ENCODE peak calls at places on chromosomes 13 and 19, in five cellular contexts. One of them, this sample, is unnamed.

GRCh38 chr13:113926951-113927660 is 46.8 kb downstream of the C13orf46 start:
- DNase-seq in tibial artery: peak; percentile 20
- DNase-seq in CD8-positive, alpha-beta T cell: no peak
- DNase-seq in right lobe of liver: no peak
- DNase-seq in upper lobe of left lung: peak; percentile 20
- DNase-seq in this sample: no peak

GRCh38 chr19:2719910-2720776 is 1.0 kb downstream of the DIRAS1 start:
- DNase-seq in tibial artery: no peak
- DNase-seq in CD8-positive, alpha-beta T cell: no peak
- DNase-seq in right lobe of liver: no peak
- DNase-seq in upper lobe of left lung: no peak
- DNase-seq in this sample: peak; percentile 47

GRCh38 chr13:26710166-26710565 is 50.4 kb downstream of the GPR12 start:
- DNase-seq in tibial artery: no peak
- DNase-seq in CD8-positive, alpha-beta T cell: no peak
- DNase-seq in right lobe of liver: no peak
- DNase-seq in upper lobe of left lung: no peak
- DNase-seq in this sample: no peak

GRCh38 chr19:45136507-45137178 is 24.1 kb downstream of the NKPD1 start:
- DNase-seq in tibial artery: no peak
- DNase-seq in CD8-positive, alpha-beta T cell: no peak
- DNase-seq in right lobe of liver: no peak
- DNase-seq in upper lobe of left lung: no peak
- DNase-seq in this sample: no peak

GRCh38 chr13:40187324-40187795 is 479.1 kb downstream of the FOXO1 start:
- DNase-seq in tibial artery: no peak
- DNase-seq in CD8-positive, alpha-beta T cell: peak; percentile 87
- DNase-seq in right lobe of liver: no peak
- DNase-seq in upper lobe of left lung: no peak
- DNase-seq in this sample: no peak

GRCh38 chr13:44879452-44880058 is 109.7 kb downstream of the NUFIP1 start:
- DNase-seq in tibial artery: no peak
- DNase-seq in CD8-positive, alpha-beta T cell: no peak
- DNase-seq in right lobe of liver: no peak
- DNase-seq in upper lobe of left lung: peak; percentile 34
- DNase-seq in this sample: peak; percentile 23

GRCh38 chr13:63156816-63157215 is 1741.2 kb upstream of the PCDH20 start:
- DNase-seq in tibial artery: no peak
- DNase-seq in CD8-positive, alpha-beta T cell: no peak
- DNase-seq in right lobe of liver: no peak
- DNase-seq in upper lobe of left lung: no peak
- DNase-seq in this sample: no peak

GRCh38 chr13:91154954-91155353 is 192.5 kb upstream of the MIR17HG start:
- DNase-seq in tibial artery: peak; percentile 28
- DNase-seq in CD8-positive, alpha-beta T cell: no peak
- DNase-seq in right lobe of liver: no peak
- DNase-seq in upper lobe of left lung: peak; percentile 23
- DNase-seq in this sample: no peak

GRCh38 chr13:110650436-110650835 is 35.1 kb downstream of the NAXD start:
- DNase-seq in tibial artery: no peak
- DNase-seq in CD8-positive, alpha-beta T cell: no peak
- DNase-seq in right lobe of liver: no peak
- DNase-seq in upper lobe of left lung: no peak
- DNase-seq in this sample: peak; percentile 73

GRCh38 chr19:52936958-52937334 is 13.7 kb upstream of the ZNF888 start:
- DNase-seq in tibial artery: no peak
- DNase-seq in CD8-positive, alpha-beta T cell: no peak
- DNase-seq in right lobe of liver: no peak
- DNase-seq in upper lobe of left lung: no peak
- DNase-seq in this sample: no peak

GRCh38 chr13:53189162-53189561 is 160.5 kb downstream of the OLFM4 start:
- DNase-seq in tibial artery: no peak
- DNase-seq in CD8-positive, alpha-beta T cell: no peak
- DNase-seq in right lobe of liver: no peak
- DNase-seq in upper lobe of left lung: no peak
- DNase-seq in this sample: no peak

GRCh38 chr13:93784191-93784590 is 557.6 kb downstream of the GPC6 start:
- DNase-seq in tibial artery: no peak
- DNase-seq in CD8-positive, alpha-beta T cell: no peak
- DNase-seq in right lobe of liver: no peak
- DNase-seq in upper lobe of left lung: no peak
- DNase-seq in this sample: no peak

GRCh38 chr19:15368051-15368632 is 11.4 kb downstream of the AKAP8 start:
- DNase-seq in tibial artery: no peak
- DNase-seq in CD8-positive, alpha-beta T cell: no peak
- DNase-seq in right lobe of liver: no peak
- DNase-seq in upper lobe of left lung: no peak
- DNase-seq in this sample: no peak

GRCh38 chr19:8371011-8371804 is 7.3 kb downstream of the ANGPTL4 start:
- DNase-seq in tibial artery: no peak
- DNase-seq in CD8-positive, alpha-beta T cell: no peak
- DNase-seq in right lobe of liver: peak; percentile 43
- DNase-seq in upper lobe of left lung: no peak
- DNase-seq in this sample: no peak

GRCh38 chr13:99280166-99280565 is 22.0 kb upstream of the GPR18 start:
- DNase-seq in tibial artery: no peak
- DNase-seq in CD8-positive, alpha-beta T cell: no peak
- DNase-seq in right lobe of liver: no peak
- DNase-seq in upper lobe of left lung: no peak
- DNase-seq in this sample: peak; percentile 54

GRCh38 chr19:32201661-32202060 is 143.7 kb upstream of the ZNF507 start:
- DNase-seq in tibial artery: no peak
- DNase-seq in CD8-positive, alpha-beta T cell: no peak
- DNase-seq in right lobe of liver: peak; percentile 22
- DNase-seq in upper lobe of left lung: no peak
- DNase-seq in this sample: no peak

GRCh38 chr13:66926851-66927524 is 303.1 kb downstream of the PCDH9 start:
- DNase-seq in tibial artery: no peak
- DNase-seq in CD8-positive, alpha-beta T cell: no peak
- DNase-seq in right lobe of liver: no peak
- DNase-seq in upper lobe of left lung: no peak
- DNase-seq in this sample: no peak

GRCh38 chr19:6222884-6223283 is 56.9 kb downstream of the MLLT1 start:
- DNase-seq in tibial artery: no peak
- DNase-seq in CD8-positive, alpha-beta T cell: no peak
- DNase-seq in right lobe of liver: peak; percentile 21
- DNase-seq in upper lobe of left lung: no peak
- DNase-seq in this sample: no peak

GRCh38 chr13:43325636-43326035 is 302.2 kb downstream of the DNAJC15 start:
- DNase-seq in tibial artery: no peak
- DNase-seq in CD8-positive, alpha-beta T cell: no peak
- DNase-seq in right lobe of liver: no peak
- DNase-seq in upper lobe of left lung: no peak
- DNase-seq in this sample: no peak

GRCh38 chr13:74891610-74892009 is 590.4 kb downstream of the TBC1D4 start:
- DNase-seq in tibial artery: no peak
- DNase-seq in CD8-positive, alpha-beta T cell: no peak
- DNase-seq in right lobe of liver: no peak
- DNase-seq in upper lobe of left lung: no peak
- DNase-seq in this sample: no peak

GRCh38 chr13:112723771-112724170 is 33.9 kb downstream of the ATP11A start:
- DNase-seq in tibial artery: peak; percentile 15
- DNase-seq in CD8-positive, alpha-beta T cell: no peak
- DNase-seq in right lobe of liver: no peak
- DNase-seq in upper lobe of left lung: no peak
- DNase-seq in this sample: no peak

GRCh38 chr13:112721198-112722104 is 31.6 kb downstream of the ATP11A start:
- DNase-seq in tibial artery: peak; percentile 13
- DNase-seq in CD8-positive, alpha-beta T cell: no peak
- DNase-seq in right lobe of liver: no peak
- DNase-seq in upper lobe of left lung: no peak
- DNase-seq in this sample: no peak

GRCh38 chr13:112724788-112725345 is 35.0 kb downstream of the ATP11A start:
- DNase-seq in tibial artery: peak; percentile 17
- DNase-seq in CD8-positive, alpha-beta T cell: no peak
- DNase-seq in right lobe of liver: no peak
- DNase-seq in upper lobe of left lung: no peak
- DNase-seq in this sample: no peak

GRCh38 chr13:112720814-112721197 is 31.0 kb downstream of the ATP11A start:
- DNase-seq in tibial artery: peak; percentile 1
- DNase-seq in CD8-positive, alpha-beta T cell: no peak
- DNase-seq in right lobe of liver: no peak
- DNase-seq in upper lobe of left lung: no peak
- DNase-seq in this sample: no peak

DNA sequence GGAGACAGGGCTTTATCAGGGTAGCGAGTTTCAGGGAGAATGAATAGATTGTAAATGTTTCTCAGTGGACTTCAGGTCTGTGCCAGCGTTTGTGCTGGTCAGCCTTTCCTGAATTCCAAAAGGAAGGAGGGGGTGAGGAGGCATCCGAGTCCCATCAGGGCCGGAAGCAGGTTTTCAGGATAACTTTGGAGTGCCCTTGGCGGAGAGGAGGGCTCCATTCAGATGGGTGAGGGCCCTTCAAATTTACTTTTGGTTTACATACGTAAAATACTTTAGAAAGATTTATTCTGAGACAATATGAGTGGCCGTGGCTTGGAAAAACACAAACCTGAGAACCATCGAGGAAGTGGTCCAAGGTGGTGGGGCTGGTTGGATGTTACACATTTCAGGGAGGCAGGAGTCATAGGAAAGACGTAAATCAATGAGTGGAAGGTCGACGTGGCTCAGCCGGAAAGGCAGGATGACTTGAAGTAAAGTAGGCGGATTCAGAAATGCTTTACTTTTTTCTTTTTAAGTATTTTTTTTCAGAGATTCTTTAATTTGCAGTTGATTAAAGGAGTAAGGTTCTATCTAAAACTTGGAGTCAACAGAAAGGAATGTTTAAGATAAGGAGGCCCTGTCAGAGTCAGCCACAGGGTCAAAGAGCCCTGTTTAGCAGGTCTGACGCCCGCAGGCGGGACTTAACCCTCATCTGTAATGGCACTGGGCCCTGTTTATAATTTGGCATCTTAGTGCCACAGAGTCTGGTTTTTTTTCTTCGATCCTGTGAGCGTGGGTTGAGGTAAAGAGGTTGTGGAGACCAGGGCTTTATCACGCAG is 32.8 kb downstream of the ATP11A start:
- DNase-seq in tibial artery: no peak
- DNase-seq in CD8-positive, alpha-beta T cell: no peak
- DNase-seq in right lobe of liver: peak; percentile 51
- DNase-seq in upper lobe of left lung: peak; percentile 85
- DNase-seq in this sample: peak; percentile 62
- H3K4me3 ChIP-seq in tibial artery: no peak overlapping the region
- H3K4me3 ChIP-seq in CD8-positive, alpha-beta T cell: no peak overlapping the region
- H3K4me3 ChIP-seq in right lobe of liver: no peak overlapping the region
- H3K4me3 ChIP-seq in upper lobe of left lung: no peak overlapping the region
- H3K4me3 ChIP-seq in this sample: no peak overlapping the region

DNA sequence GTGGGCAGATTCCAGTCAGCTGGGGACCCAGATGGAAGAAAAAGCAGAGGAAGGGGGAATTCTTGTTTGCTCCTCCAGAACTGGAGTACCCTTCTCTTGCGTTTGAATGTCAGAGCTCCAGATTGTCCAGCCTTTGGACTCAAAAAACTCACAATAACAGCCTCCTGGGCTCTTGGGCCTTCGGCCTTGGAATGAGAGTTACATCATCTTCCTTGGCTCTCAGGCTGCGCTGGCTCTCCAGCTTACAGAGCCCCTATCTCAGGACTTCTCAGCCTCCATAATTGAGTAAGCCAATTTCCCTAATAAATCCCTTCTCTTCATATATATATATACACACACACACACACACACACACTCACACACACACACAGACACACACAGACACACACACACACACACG is 1215.7 kb upstream of the SLC10A2 start:
- DNase-seq in tibial artery: no peak
- DNase-seq in CD8-positive, alpha-beta T cell: no peak
- DNase-seq in right lobe of liver: no peak
- DNase-seq in upper lobe of left lung: no peak
- DNase-seq in this sample: no peak
- H3K9me3 ChIP-seq in tibial artery: no peaks in the 10 kb centered on the region
- H3K9me3 ChIP-seq in CD8-positive, alpha-beta T cell: no peaks in the 10 kb centered on the region
- H3K9me3 ChIP-seq in right lobe of liver: no peaks in the 10 kb centered on the region
- H3K9me3 ChIP-seq in upper lobe of left lung: no peaks in the 10 kb centered on the region
- H3K9me3 ChIP-seq in this sample: no peaks in the 10 kb centered on the region

GRCh38 chr19:38303517-38304351 is at the start of gene C19orf33:
- DNase-seq in tibial artery: no peak
- DNase-seq in CD8-positive, alpha-beta T cell: no peak
- DNase-seq in right lobe of liver: no peak
- DNase-seq in upper lobe of left lung: peak; percentile 91
- DNase-seq in this sample: no peak

GRCh38 chr19:38304352-38304865 is 358 bp downstream of the C19orf33 start:
- DNase-seq in tibial artery: no peak
- DNase-seq in CD8-positive, alpha-beta T cell: no peak
- DNase-seq in right lobe of liver: no peak
- DNase-seq in upper lobe of left lung: no peak
- DNase-seq in this sample: no peak

GRCh38 chr19:38306236-38306635 is 2.2 kb downstream of the C19orf33 start:
- DNase-seq in tibial artery: no peak
- DNase-seq in CD8-positive, alpha-beta T cell: no peak
- DNase-seq in right lobe of liver: no peak
- DNase-seq in upper lobe of left lung: no peak
- DNase-seq in this sample: no peak

GRCh38 chr19:38307076-38307475 is 3.0 kb downstream of the C19orf33 start:
- DNase-seq in tibial artery: no peak
- DNase-seq in CD8-positive, alpha-beta T cell: no peak
- DNase-seq in right lobe of liver: no peak
- DNase-seq in upper lobe of left lung: no peak
- DNase-seq in this sample: no peak

DNA sequence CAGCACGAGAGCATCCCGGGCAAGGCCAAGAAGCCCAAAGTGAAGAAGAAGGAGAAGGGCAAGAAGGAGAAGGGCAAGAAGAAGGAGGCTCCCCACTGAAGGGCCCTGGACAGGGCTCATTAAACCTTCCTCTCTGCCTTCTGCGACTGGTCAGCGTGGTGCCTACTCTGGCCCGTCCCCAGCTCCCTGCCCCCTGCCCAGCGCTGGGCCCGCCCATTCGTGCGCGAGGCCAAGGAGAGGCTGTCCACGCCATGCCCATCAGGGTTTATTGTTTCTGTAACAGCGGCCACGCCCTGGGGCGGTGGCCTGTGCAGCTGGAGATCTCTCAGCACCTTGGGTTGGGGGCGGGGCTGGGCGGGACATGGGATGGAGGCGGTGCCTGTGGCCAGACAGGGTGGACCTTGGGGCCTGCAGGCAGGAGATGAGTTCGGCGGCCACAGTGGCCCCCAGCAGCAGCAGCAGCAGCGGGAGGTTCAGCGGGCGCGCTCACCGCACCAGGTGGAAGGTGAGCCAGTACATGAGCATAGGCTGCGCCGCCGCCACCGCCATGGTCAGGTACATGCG is 897 bp downstream of the C19orf33 start:
- DNase-seq in tibial artery: no peak
- DNase-seq in CD8-positive, alpha-beta T cell: no peak
- DNase-seq in right lobe of liver: no peak
- DNase-seq in upper lobe of left lung: peak; percentile 95
- DNase-seq in this sample: no peak
- H3K4me3 ChIP-seq in tibial artery: no peak overlapping the region
- H3K4me3 ChIP-seq in CD8-positive, alpha-beta T cell: no peak overlapping the region
- H3K4me3 ChIP-seq in right lobe of liver: no peak overlapping the region
- H3K4me3 ChIP-seq in upper lobe of left lung: peak overlapping the region; percentile 41
- H3K4me3 ChIP-seq in this sample: no peak overlapping the region

GRCh38 chr19:11944656-11945055 is 19.7 kb downstream of the ZNF700 start:
- DNase-seq in tibial artery: no peak
- DNase-seq in CD8-positive, alpha-beta T cell: no peak
- DNase-seq in right lobe of liver: no peak
- DNase-seq in upper lobe of left lung: no peak
- DNase-seq in this sample: no peak

GRCh38 chr19:11942008-11942842 is 17.3 kb downstream of the ZNF700 start:
- DNase-seq in tibial artery: no peak
- DNase-seq in CD8-positive, alpha-beta T cell: no peak
- DNase-seq in right lobe of liver: no peak
- DNase-seq in upper lobe of left lung: no peak
- DNase-seq in this sample: no peak

GRCh38 chr19:11948646-11949045 is 16.2 kb upstream of the ZNF763 start:
- DNase-seq in tibial artery: no peak
- DNase-seq in CD8-positive, alpha-beta T cell: no peak
- DNase-seq in right lobe of liver: no peak
- DNase-seq in upper lobe of left lung: no peak
- DNase-seq in this sample: no peak

GRCh38 chr19:11942843-11943108 is 17.9 kb downstream of the ZNF700 start:
- DNase-seq in tibial artery: no peak
- DNase-seq in CD8-positive, alpha-beta T cell: no peak
- DNase-seq in right lobe of liver: no peak
- DNase-seq in upper lobe of left lung: no peak
- DNase-seq in this sample: no peak
- H3K9me3 ChIP-seq in tibial artery: peaks cover 82% of the 10 kb centered on the region
- H3K9me3 ChIP-seq in CD8-positive, alpha-beta T cell: peaks cover 49% of the 10 kb centered on the region
- H3K9me3 ChIP-seq in right lobe of liver: peaks cover 32% of the 10 kb centered on the region
- H3K9me3 ChIP-seq in upper lobe of left lung: peaks cover 92% of the 10 kb centered on the region
- H3K9me3 ChIP-seq in this sample: peaks cover 43% of the 10 kb centered on the region

This sample was measured in SJSA1.